ENCODE peak calls at places on chromosomes 5 and 9, in nine cellular contexts. W is effector memory CD8-positive, alpha-beta T cell; S is RPMI7951; A is GM12865; N is NCI-H345; Z is psoas muscle; U is osteocyte; X is posterior cingulate gyrus; E is epithelial cell of esophagus. J is an unnamed sample.

GRCh38 chr9:131291795-131292315 is 2.3 kb downstream of the PLPP7 start:
- DNase-seq in W (no peak), S (no peak), A (no peak), N (no peak), Z (no peak), U (no peak), X (no peak), E (no peak), J (no peak)

GRCh38 chr9:134286513-134287245 is 39.6 kb upstream of the RXRA start:
- DNase-seq in W (no peak), S (no peak), A (no peak), N (no peak), Z (peak), U (no peak), X (no peak), E (no peak), J (no peak)

GRCh38 chr5:121630402-121630801 is 221.3 kb upstream of the FTMT start:
- DNase-seq in W (no peak), S (peak), A (no peak), N (no peak), Z (no peak), U (no peak), X (peak), E (peak), J (no peak)

GRCh38 chr5:95884021-95884333 is 61.5 kb upstream of the GLRX start:
- DNase-seq in W (no peak), S (no peak), A (no peak), N (no peak), Z (no peak), U (no peak), X (no peak), E (peak), J (no peak)

GRCh38 chr9:112753725-112754124 is 3.2 kb downstream of the SNX30 start:
- DNase-seq in W (no peak), S (peak), A (no peak), N (no peak), Z (no peak), U (no peak), X (no peak), E (peak), J (no peak)

GRCh38 chr5:56588636-56589485 is 226.5 kb upstream of the MAP3K1 start:
- DNase-seq in W (peak), S (no peak), A (peak), N (no peak), Z (peak), U (no peak), X (no peak), E (no peak), J (no peak)

GRCh38 chr5:134086943-134087305 is 27.6 kb upstream of the TCF7 start:
- DNase-seq in W (peak), S (no peak), A (no peak), N (no peak), Z (no peak), U (no peak), X (no peak), E (no peak), J (no peak)

GRCh38 chr5:127254729-127255284 is 35.8 kb upstream of the MEGF10 start:
- DNase-seq in W (no peak), S (peak), A (no peak), N (no peak), Z (no peak), U (no peak), X (no peak), E (peak), J (no peak)

GRCh38 chr5:152676177-152676576 is 271.1 kb upstream of the NMUR2 start:
- DNase-seq in W (no peak), S (no peak), A (no peak), N (no peak), Z (no peak), U (no peak), X (no peak), E (no peak), J (no peak)

GRCh38 chr5:136082390-136083193 is 50.1 kb upstream of the SMAD5 start:
- DNase-seq in W (peak), S (peak), A (peak), N (peak), Z (peak), U (peak), X (peak), E (peak), J (peak)

GRCh38 chr9:109499631-109500120 is 1.6 kb upstream of the PTPN3 start:
- DNase-seq in W (no peak), S (peak), A (no peak), N (no peak), Z (peak), U (peak), X (peak), E (peak), J (no peak)

GRCh38 chr5:134600600-134600999 is 32.0 kb downstream of the SAR1B start:
- DNase-seq in W (no peak), S (no peak), A (no peak), N (no peak), Z (no peak), U (no peak), X (no peak), E (peak), J (no peak)

GRCh38 chr5:102722930-102723329 is 32.2 kb upstream of the PAM start:
- DNase-seq in W (no peak), S (peak), A (no peak), N (no peak), Z (no peak), U (no peak), X (no peak), E (peak), J (no peak)

GRCh38 chr9:123998970-123999621 is 12.5 kb upstream of the LHX2 start:
- DNase-seq in W (no peak), S (no peak), A (peak), N (no peak), Z (no peak), U (no peak), X (no peak), E (no peak), J (no peak)

GRCh38 chr9:78821126-78821822 is 524.3 kb downstream of the PSAT1 start:
- DNase-seq in W (no peak), S (peak), A (peak), N (peak), Z (no peak), U (no peak), X (no peak), E (peak), J (no peak)